ENCODE peak calls at places on chromosome 20, in ten cellular contexts. L is upper lobe of right lung; H is stimulated activated effector memory CD8-positive, alpha-beta T cell treated with anti-CD3 and anti-CD28 coated beads, Interleukin-12 subunit alpha, Interleukin-12 subunit beta, amount 100 ng/mL, for 72 hours; K is cardiac fibroblast; V is GM10248; Q is stimulated activated CD4-positive, alpha-beta T cell treated with anti-CD3 and anti-CD28 coated beads, Interleukin-1b, Interleukin-23, amount 100 ng/mL, for 48 hours; U is SJSA1; J is stimulated activated CD8-positive, alpha-beta memory T cell treated with anti-CD3 and anti-CD28 coated beads, Interleukin-7, amount 100 ng/mL, for 1 hour; W is kidney glomerular epithelial cell; D is PC-9. S is an unnamed sample.

GRCh38 chr20:58694241-58695083 is 1.9 kb downstream of the NPEPL1 start:
- DNase-seq in L (peak; percentile 60), H (no peak), U (no peak), D (no peak), J (no peak), K (no peak), W (no peak), Q (no peak), V (no peak), S (no peak)

GRCh38 chr20:23586735-23587525 is 18.6 kb upstream of the CST9L start:
- DNase-seq in U (no peak), Q (no peak), W (no peak), D (no peak), J (no peak), L (no peak), K (no peak), V (peak; percentile 10), H (no peak), S (no peak)

GRCh38 chr20:20505554-20505953 is 137.7 kb downstream of the INSM1 start:
- DNase-seq in D (no peak), V (peak; percentile 42), K (no peak), Q (no peak), L (no peak), U (no peak), J (no peak), H (no peak), W (no peak), S (no peak)

GRCh38 chr20:10492065-10492464 is 57.0 kb downstream of the SLX4IP start:
- DNase-seq in L (no peak), J (no peak), D (no peak), V (no peak), Q (no peak), H (no peak), K (peak; percentile 60), W (no peak), U (no peak), S (no peak)

GRCh38 chr20:8505817-8506216 is 373.8 kb downstream of the PLCB1 start:
- DNase-seq in L (no peak), K (no peak), J (no peak), H (no peak), U (no peak), W (no peak), V (no peak), D (no peak), Q (no peak), S (no peak)

GRCh38 chr20:35619196-35620095 is 3.8 kb downstream of the SPAG4 start:
- DNase-seq in K (peak; percentile 88), V (peak; percentile 81), Q (peak; percentile 87), D (peak; percentile 73), J (peak; percentile 49), W (peak; percentile 89), L (peak; percentile 89), H (peak; percentile 94), U (peak; percentile 83), S (peak; percentile 43)

GRCh38 chr20:51560550-51561307 is 18.2 kb upstream of the NFATC2 start:
- DNase-seq in Q (no peak), J (no peak), U (no peak), K (no peak), L (no peak), H (no peak), V (no peak), D (no peak), W (no peak), S (no peak)

GRCh38 chr20:16671753-16672152 is 58.1 kb upstream of the SNRPB2 start:
- DNase-seq in K (no peak), L (no peak), Q (no peak), D (no peak), J (no peak), U (no peak), V (no peak), W (no peak), H (no peak), S (no peak)

GRCh38 chr20:53681352-53682212 is 87.9 kb upstream of the ZNF217 start:
- DNase-seq in W (no peak), J (no peak), K (no peak), H (no peak), Q (no peak), U (no peak), V (no peak), D (no peak), L (no peak), S (no peak)

GRCh38 chr20:63487781-63488241 is 11.1 kb downstream of the EEF1A2 start:
- DNase-seq in D (no peak), K (no peak), V (no peak), L (no peak), J (no peak), W (no peak), Q (no peak), U (no peak), H (no peak), S (no peak)

GRCh38 chr20:5784735-5785134 is 34.5 kb downstream of the SHLD1 start:
- DNase-seq in K (no peak), L (peak; percentile 72), J (no peak), V (no peak), W (no peak), U (no peak), D (peak; percentile 40), H (no peak), Q (no peak), S (no peak)

GRCh38 chr20:51837876-51838420 is 35.6 kb upstream of the SALL4 start:
- DNase-seq in J (no peak), V (no peak), D (no peak), W (no peak), K (no peak), Q (no peak), L (no peak), H (no peak), U (peak; percentile 16), S (no peak)

GRCh38 chr20:13302647-13303425 is 81.8 kb downstream of the ISM1 start:
- DNase-seq in L (no peak), K (peak; percentile 32), H (peak; percentile 56), Q (peak; percentile 44), D (no peak), J (no peak), V (peak; percentile 50), W (no peak), U (peak; percentile 24), S (no peak)

GRCh38 chr20:10125757-10126156 is 91.0 kb downstream of the ANKEF1 start:
- DNase-seq in U (no peak), H (no peak), W (peak; percentile 14), Q (no peak), K (no peak), D (no peak), J (no peak), L (no peak), V (no peak), S (no peak)

GRCh38 chr20:35174458-35175216 is 2.8 kb downstream of the PROCR start:
- DNase-seq in H (no peak), U (no peak), L (no peak), K (no peak), J (no peak), W (no peak), V (peak; percentile 10), D (no peak), Q (no peak), S (no peak)

GRCh38 chr20:60137657-60138245 is 179.5 kb downstream of the CDH26 start:
- DNase-seq in D (no peak), K (no peak), H (peak; percentile 62), W (no peak), L (no peak), U (no peak), J (no peak), V (peak; percentile 50), Q (peak; percentile 30), S (no peak)

GRCh38 chr20:9989066-9989724 is 45.6 kb upstream of the ANKEF1 start:
- DNase-seq in J (no peak), Q (no peak), V (no peak), U (no peak), D (no peak), W (no peak), K (peak; percentile 77), H (no peak), L (no peak), S (peak; percentile 47)

GRCh38 chr20:59125332-59125731 is 38.3 kb upstream of the ZNF831 start:
- DNase-seq in H (no peak), J (no peak), D (no peak), K (no peak), Q (no peak), U (no peak), L (no peak), W (no peak), V (no peak), S (no peak)

S was measured in retinal pigment epithelial cell.